ENCODE peak calls at places on chromosomes 2 and 18, in four cellular contexts. T, U, I and C are unnamed samples.

GRCh38 chr18:37392648-37393047 is 172.9 kb downstream of the CELF4 start:
- DNase-seq in T (no peak), U (no peak), I (no peak), C (no peak)

GRCh38 chr2:98903064-98903355 is 33.0 kb downstream of the CRACDL start:
- DNase-seq in T (no peak), U (no peak), I (no peak), C (no peak)

GRCh38 chr18:21980744-21981143 is 188.6 kb upstream of the GATA6 start:
- DNase-seq in T (no peak), U (no peak), I (no peak), C (no peak)

GRCh38 chr2:73176205-73176880 is 26.0 kb upstream of the NOTO start:
- DNase-seq in T (no peak), U (no peak), I (peak), C (no peak)

GRCh38 chr18:5150888-5151287 is 46.2 kb downstream of the AKAIN1 start:
- DNase-seq in T (no peak), U (no peak), I (no peak), C (no peak)

GRCh38 chr2:222548997-222549396 is 106.9 kb downstream of the FARSB start:
- DNase-seq in T (no peak), U (no peak), I (no peak), C (no peak)

GRCh38 chr2:171432969-171433762 is 624 bp downstream of the METTL8 start:
- DNase-seq in T (no peak), U (no peak), I (peak), C (no peak)

GRCh38 chr2:157841485-157841884 is 34.6 kb downstream of the ACVR1 start:
- DNase-seq in T (no peak), U (no peak), I (no peak), C (no peak)

GRCh38 chr18:44036500-44036899 is 644.2 kb upstream of the SETBP1 start:
- DNase-seq in T (no peak), U (no peak), I (no peak), C (no peak)

GRCh38 chr2:196274387-196274809 is 103.0 kb upstream of the STK17B start:
- DNase-seq in T (peak), U (no peak), I (peak), C (no peak)

GRCh38 chr2:54503192-54503591 is 47.1 kb downstream of the SPTBN1 start:
- DNase-seq in T (no peak), U (no peak), I (no peak), C (peak)

GRCh38 chr2:60707750-60708371 is 48.2 kb upstream of the PAPOLG start:
- DNase-seq in T (no peak), U (no peak), I (peak), C (no peak)

GRCh38 chr2:208820289-208820688 is 413.7 kb downstream of the PTH2R start:
- DNase-seq in T (no peak), U (no peak), I (no peak), C (no peak)

GRCh38 chr2:43178602-43179542 is 47.5 kb downstream of the ZFP36L2 start:
- DNase-seq in T (no peak), U (no peak), I (peak), C (no peak)

GRCh38 chr2:124318913-124319312 is 293.8 kb downstream of the CNTNAP5 start:
- DNase-seq in T (no peak), U (no peak), I (no peak), C (no peak)

GRCh38 chr2:217737127-217737526 is 265.7 kb downstream of the TNS1 start:
- DNase-seq in T (no peak), U (no peak), I (no peak), C (no peak)

GRCh38 chr2:182949572-182950189 is 83.2 kb upstream of the FRZB start:
- DNase-seq in T (no peak), U (no peak), I (no peak), C (no peak)

GRCh38 chr2:30763151-30763660 is 44.0 kb downstream of the CAPN13 start:
- DNase-seq in T (no peak), U (no peak), I (peak), C (no peak)

GRCh38 chr2:164967781-164968228 is 12.5 kb upstream of the SLC38A11 start:
- DNase-seq in T (no peak), U (no peak), I (peak), C (no peak)

GRCh38 chr2:33791625-33792024 is 192.5 kb upstream of the FAM98A start:
- DNase-seq in T (no peak), U (no peak), I (peak), C (no peak)

GRCh38 chr2:103292570-103293265 is 530.9 kb downstream of the TMEM182 start:
- DNase-seq in T (no peak), U (no peak), I (no peak), C (no peak)

GRCh38 chr2:98768765-98769476 is 38.0 kb upstream of the MGAT4A start:
- DNase-seq in T (no peak), U (no peak), I (no peak), C (no peak)

GRCh38 chr2:127659408-127660290 is 13.7 kb downstream of the GPR17 start:
- DNase-seq in T (no peak), U (no peak), I (no peak), C (no peak)